ENCODE peak calls at places on chromosome 22, in four cellular contexts. One of them, this sample, is unnamed.

GRCh38 chr22:45863981-45864751 is 112.8 kb downstream of the WNT7B start:
- DNase-seq in activated CD4-positive, CD25-positive, alpha-beta regulatory T cell treated with anti-CD3 and anti-CD28 coated beads, Interleukin-2, amount 50 U/mL, for 72 hours: peak
- DNase-seq in NCI-H1092 treated with DMSO at 0.1 percent for 48 hours: peak
- DNase-seq in amniotic stem cell: no peak
- DNase-seq in this sample: no peak

GRCh38 chr22:32444068-32444467 is 20.2 kb downstream of the BPIFC start:
- DNase-seq in amniotic stem cell: no peak
- DNase-seq in NCI-H1092 treated with DMSO at 0.1 percent for 48 hours: no peak
- DNase-seq in activated CD4-positive, CD25-positive, alpha-beta regulatory T cell treated with anti-CD3 and anti-CD28 coated beads, Interleukin-2, amount 50 U/mL, for 72 hours: no peak
- DNase-seq in this sample: no peak

GRCh38 chr22:48894804-48895250 is 932.8 kb downstream of the BRD1 start:
- DNase-seq in NCI-H1092 treated with DMSO at 0.1 percent for 48 hours: no peak
- DNase-seq in amniotic stem cell: no peak
- DNase-seq in activated CD4-positive, CD25-positive, alpha-beta regulatory T cell treated with anti-CD3 and anti-CD28 coated beads, Interleukin-2, amount 50 U/mL, for 72 hours: peak
- DNase-seq in this sample: no peak

GRCh38 chr22:49255741-49256318 is 571.8 kb downstream of the BRD1 start:
- DNase-seq in NCI-H1092 treated with DMSO at 0.1 percent for 48 hours: no peak
- DNase-seq in amniotic stem cell: no peak
- DNase-seq in activated CD4-positive, CD25-positive, alpha-beta regulatory T cell treated with anti-CD3 and anti-CD28 coated beads, Interleukin-2, amount 50 U/mL, for 72 hours: peak
- DNase-seq in this sample: no peak

GRCh38 chr22:49182416-49182815 is 645.3 kb downstream of the BRD1 start:
- DNase-seq in amniotic stem cell: no peak
- DNase-seq in activated CD4-positive, CD25-positive, alpha-beta regulatory T cell treated with anti-CD3 and anti-CD28 coated beads, Interleukin-2, amount 50 U/mL, for 72 hours: no peak
- DNase-seq in NCI-H1092 treated with DMSO at 0.1 percent for 48 hours: no peak
- DNase-seq in this sample: no peak

GRCh38 chr22:36892292-36892691 is 21.1 kb upstream of the CSF2RB start:
- DNase-seq in activated CD4-positive, CD25-positive, alpha-beta regulatory T cell treated with anti-CD3 and anti-CD28 coated beads, Interleukin-2, amount 50 U/mL, for 72 hours: no peak
- DNase-seq in NCI-H1092 treated with DMSO at 0.1 percent for 48 hours: no peak
- DNase-seq in amniotic stem cell: no peak
- DNase-seq in this sample: no peak

GRCh38 chr22:49969751-49970527 is 9.4 kb downstream of the PIM3 start:
- DNase-seq in amniotic stem cell: no peak
- DNase-seq in activated CD4-positive, CD25-positive, alpha-beta regulatory T cell treated with anti-CD3 and anti-CD28 coated beads, Interleukin-2, amount 50 U/mL, for 72 hours: peak
- DNase-seq in NCI-H1092 treated with DMSO at 0.1 percent for 48 hours: no peak
- DNase-seq in this sample: peak

GRCh38 chr22:50723991-50724390 is 14.0 kb upstream of the ACR start:
- DNase-seq in amniotic stem cell: no peak
- DNase-seq in NCI-H1092 treated with DMSO at 0.1 percent for 48 hours: no peak
- DNase-seq in activated CD4-positive, CD25-positive, alpha-beta regulatory T cell treated with anti-CD3 and anti-CD28 coated beads, Interleukin-2, amount 50 U/mL, for 72 hours: no peak
- DNase-seq in this sample: no peak

GRCh38 chr22:49833340-49834007 is 5.8 kb upstream of the BRD1 start:
- DNase-seq in amniotic stem cell: no peak
- DNase-seq in NCI-H1092 treated with DMSO at 0.1 percent for 48 hours: no peak
- DNase-seq in activated CD4-positive, CD25-positive, alpha-beta regulatory T cell treated with anti-CD3 and anti-CD28 coated beads, Interleukin-2, amount 50 U/mL, for 72 hours: no peak
- DNase-seq in this sample: peak

GRCh38 chr22:42412744-42413220 is 19.4 kb downstream of the NFAM1 start:
- DNase-seq in amniotic stem cell: no peak
- DNase-seq in activated CD4-positive, CD25-positive, alpha-beta regulatory T cell treated with anti-CD3 and anti-CD28 coated beads, Interleukin-2, amount 50 U/mL, for 72 hours: no peak
- DNase-seq in NCI-H1092 treated with DMSO at 0.1 percent for 48 hours: no peak
- DNase-seq in this sample: no peak

GRCh38 chr22:50014655-50015401 is 2.3 kb upstream of the IL17REL start:
- DNase-seq in NCI-H1092 treated with DMSO at 0.1 percent for 48 hours: no peak
- DNase-seq in amniotic stem cell: no peak
- DNase-seq in activated CD4-positive, CD25-positive, alpha-beta regulatory T cell treated with anti-CD3 and anti-CD28 coated beads, Interleukin-2, amount 50 U/mL, for 72 hours: no peak
- DNase-seq in this sample: no peak

This sample was measured in CD14-positive monocyte.